ENCODE peak calls at places on chromosome 2, in four cellular contexts. T, Q, F and W are unnamed samples.

GRCh38 chr2:233242231-233242917 is 9.1 kb upstream of the ATG16L1 start:
- DNase-seq in T (peak), Q (no peak), F (no peak), W (no peak)

GRCh38 chr2:20641123-20641985 is 9.5 kb downstream of the HS1BP3 start:
- DNase-seq in T (peak), Q (no peak), F (no peak), W (no peak)

GRCh38 chr2:156896294-156896693 is 361.2 kb upstream of the GALNT5 start:
- DNase-seq in T (peak), Q (no peak), F (no peak), W (peak)

GRCh38 chr2:191927319-191927867 is 80.5 kb upstream of the CAVIN2 start:
- DNase-seq in T (peak), Q (peak), F (no peak), W (no peak)

GRCh38 chr2:50872543-50872942 is 159.4 kb downstream of the NRXN1 start:
- DNase-seq in T (no peak), Q (no peak), F (no peak), W (no peak)

GRCh38 chr2:113230531-113230930 is 48.2 kb downstream of the PAX8 start:
- DNase-seq in T (peak), Q (no peak), F (no peak), W (no peak)

GRCh38 chr2:189798312-189799029 is 14.2 kb downstream of the PMS1 start:
- DNase-seq in T (peak), Q (no peak), F (no peak), W (peak)

GRCh38 chr2:217114117-217114516 is 254.3 kb upstream of the TNP1 start:
- DNase-seq in T (no peak), Q (no peak), F (no peak), W (no peak)

GRCh38 chr2:229475753-229476152 is 204.7 kb upstream of the PID1 start:
- DNase-seq in T (peak), Q (no peak), F (no peak), W (no peak)

GRCh38 chr2:23155022-23155421 is 230.0 kb upstream of the KLHL29 start:
- DNase-seq in T (no peak), Q (no peak), F (no peak), W (no peak)

GRCh38 chr2:215878476-215879063 is 134.8 kb downstream of the MREG start:
- DNase-seq in T (peak), Q (no peak), F (no peak), W (no peak)

GRCh38 chr2:218282173-218282991 is 9.9 kb downstream of the TMBIM1 start:
- DNase-seq in T (peak), Q (peak), F (no peak), W (no peak)

GRCh38 chr2:18551623-18552022 is 8.8 kb downstream of the RDH14 start:
- DNase-seq in T (peak), Q (no peak), F (no peak), W (no peak)

GRCh38 chr2:127577503-127577902 is 42.0 kb downstream of the MYO7B start:
- DNase-seq in T (no peak), Q (no peak), F (no peak), W (no peak)

GRCh38 chr2:86037795-86038192 is 67.9 kb downstream of the POLR1A start:
- DNase-seq in T (no peak), Q (no peak), F (no peak), W (no peak)

GRCh38 chr2:172442072-172442895 is 14.9 kb downstream of the ITGA6 start:
- DNase-seq in T (peak), Q (peak), F (no peak), W (no peak)

GRCh38 chr2:96622544-96622943 is 15.6 kb downstream of the KANSL3 start:
- DNase-seq in T (no peak), Q (no peak), F (no peak), W (no peak)

GRCh38 chr2:118251427-118251826 is 163.2 kb downstream of the INSIG2 start:
- DNase-seq in T (no peak), Q (no peak), F (no peak), W (no peak)

GRCh38 chr2:9071584-9072124 is 68.2 kb upstream of the MBOAT2 start:
- DNase-seq in T (no peak), Q (no peak), F (no peak), W (no peak)

GRCh38 chr2:26982102-26982742 is 11.8 kb downstream of the MAPRE3 start:
- DNase-seq in T (peak), Q (peak), F (no peak), W (peak)

GRCh38 chr2:56134861-56135260 is 48.9 kb upstream of the CCDC85A start:
- DNase-seq in T (no peak), Q (no peak), F (no peak), W (no peak)

GRCh38 chr2:61855178-61855523 is 1.3 kb upstream of the FAM161A start:
- DNase-seq in T (peak), Q (peak), F (no peak), W (no peak)

GRCh38 chr2:29080886-29081743 is 6.8 kb upstream of the PCARE start:
- DNase-seq in T (peak), Q (no peak), F (no peak), W (no peak)

GRCh38 chr2:155250800-155251199 is 552.3 kb downstream of the KCNJ3 start:
- DNase-seq in T (peak), Q (no peak), F (no peak), W (peak)
- TF ChIP-seq CTCF in T (peak), Q (no peak), F (no peak), W (no peak)

GRCh38 chr2:669323-669722 is 7.9 kb downstream of the TMEM18 start:
- DNase-seq in T (peak), Q (no peak), F (no peak), W (no peak)

GRCh38 chr2:665340-666073 is 11.7 kb downstream of the TMEM18 start:
- DNase-seq in T (no peak), Q (no peak), F (no peak), W (no peak)

GRCh38 chr2:666441-666840 is 10.8 kb downstream of the TMEM18 start:
- DNase-seq in T (no peak), Q (no peak), F (no peak), W (no peak)

GRCh38 chr2:670637-671036 is 6.6 kb downstream of the TMEM18 start:
- DNase-seq in T (no peak), Q (no peak), F (no peak), W (no peak)

GRCh38 chr2:667332-668000 is 9.7 kb downstream of the TMEM18 start:
- DNase-seq in T (peak), Q (peak), F (no peak), W (no peak)
- TF ChIP-seq CTCF in T (peak), Q (peak), F (peak), W (no peak)

GRCh38 chr2:225667465-225667864 is 268.0 kb downstream of the NYAP2 start:
- DNase-seq in T (no peak), Q (no peak), F (no peak), W (no peak)
- TF ChIP-seq CTCF in T (no peak), Q (no peak), F (no peak), W (no peak)

DNA sequence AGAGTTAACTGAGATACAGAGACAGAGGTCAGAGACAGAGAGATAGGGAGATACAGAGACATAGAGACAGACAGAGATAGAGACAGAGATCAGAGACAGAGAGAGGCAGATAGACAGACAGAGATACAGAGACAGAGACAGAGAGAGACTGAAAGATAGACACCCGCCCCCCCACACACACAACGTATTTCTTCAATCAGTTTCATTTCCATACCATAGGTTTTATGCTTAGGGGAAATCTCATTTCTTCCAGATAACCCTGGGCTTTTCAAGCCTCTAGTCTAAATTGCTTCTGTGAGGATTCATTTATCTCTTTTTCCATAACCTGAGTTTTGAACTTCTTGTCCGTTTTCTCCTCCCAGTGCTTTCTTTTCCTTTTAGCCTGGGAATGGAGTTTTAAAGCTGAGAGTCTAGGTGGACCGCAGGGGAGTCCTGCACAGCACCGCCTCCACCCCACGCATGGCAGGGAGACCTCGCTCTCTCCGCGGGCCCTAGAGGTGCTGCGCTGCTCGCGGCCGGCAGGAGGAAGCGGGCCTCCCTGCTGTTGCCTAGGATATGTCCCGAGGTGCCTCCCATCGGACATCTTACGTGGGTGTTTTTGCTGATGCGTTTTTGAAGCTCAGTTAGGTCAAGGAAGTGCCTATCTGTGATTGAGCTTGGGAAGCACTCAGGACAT is 94.7 kb downstream of the CD8B2 start:
- DNase-seq in T (peak), Q (peak), F (peak), W (peak)
- TF ChIP-seq CTCF in T (peak), Q (no peak), F (no peak), W (no peak)

DNA sequence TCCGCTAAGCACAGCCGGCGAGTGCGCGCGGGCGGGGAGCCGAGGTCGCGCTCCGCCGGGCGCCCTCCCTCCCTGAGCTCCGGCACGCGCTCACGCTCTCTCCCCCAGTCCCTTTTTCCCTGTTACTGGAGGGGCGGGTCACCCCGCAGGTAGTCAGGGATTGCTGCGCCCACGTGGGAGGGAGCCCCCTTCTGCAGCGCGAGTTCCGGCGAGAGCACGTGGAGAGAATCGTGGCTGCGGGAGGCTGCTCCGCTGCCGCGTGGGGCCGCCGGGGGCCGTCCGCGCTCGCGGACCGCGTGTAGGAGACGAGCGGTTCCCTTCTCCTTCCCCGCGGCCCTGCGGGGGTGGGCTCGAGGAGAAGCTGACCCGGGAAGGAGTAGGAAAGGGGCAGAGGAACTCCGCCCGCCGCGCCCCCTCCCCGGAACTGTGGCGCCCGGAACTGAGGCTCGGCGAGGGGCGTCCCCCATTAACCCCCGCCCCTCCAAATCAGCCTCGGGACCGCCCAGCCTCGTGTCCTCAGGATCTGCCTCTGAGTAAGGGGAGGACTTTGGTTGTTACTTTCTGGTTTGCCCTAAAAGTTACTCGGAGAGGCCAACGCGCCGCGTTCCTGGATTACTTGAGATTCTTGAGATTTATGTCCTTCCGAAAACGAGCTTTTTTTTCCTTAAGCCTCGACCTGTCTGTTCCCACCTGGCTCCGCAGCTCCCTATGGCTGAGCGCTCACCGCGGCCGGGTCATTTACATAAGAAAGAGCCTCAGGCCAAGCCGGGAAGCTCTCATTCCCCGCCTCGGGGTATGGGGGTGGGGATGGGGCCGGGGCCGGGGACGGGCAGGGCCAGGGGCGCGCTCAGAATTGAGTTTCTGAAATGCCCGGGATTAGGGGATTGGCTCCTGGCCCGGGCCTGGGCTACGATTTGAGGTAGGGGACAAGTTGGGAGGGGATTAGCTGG is 1.2 kb downstream of the HK2 start:
- DNase-seq in T (peak), Q (peak), F (peak), W (peak)
- TF ChIP-seq CTCF in T (no peak), Q (no peak), F (no peak), W (no peak)

DNA sequence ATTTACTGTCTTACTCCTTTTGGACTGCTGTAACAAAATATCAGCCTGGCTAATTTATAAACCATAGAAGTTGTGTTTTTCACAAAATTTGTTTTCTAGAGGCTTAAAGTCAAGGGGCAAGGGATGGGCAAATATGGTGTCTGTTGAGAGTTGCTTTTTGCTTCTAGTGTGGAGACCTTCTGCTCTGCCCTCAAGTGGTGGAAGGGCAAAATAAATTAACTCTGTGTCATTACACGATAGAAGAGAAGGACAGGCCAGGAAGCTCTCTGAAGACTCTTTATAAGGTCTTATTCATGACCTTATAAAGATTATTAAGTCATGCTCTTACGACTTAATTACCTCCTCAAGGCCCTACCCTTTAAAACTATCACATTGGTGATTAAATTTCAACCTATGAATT is 181.2 kb upstream of the LRATD1 start:
- DNase-seq in T (no peak), Q (no peak), F (no peak), W (no peak)
- TF ChIP-seq CTCF in T (no peak), Q (no peak), F (no peak), W (peak)

GRCh38 chr2:529425-529824 is 147.8 kb downstream of the TMEM18 start:
- DNase-seq in T (peak), Q (no peak), F (peak), W (no peak)
- TF ChIP-seq CTCF in T (peak), Q (peak), F (peak), W (no peak)